ENCODE peak calls at places on chromosomes 7 and 10, in six cellular contexts. One of them, this sample, is unnamed.

GRCh38 chr7:151690597-151690996 is 170.9 kb upstream of the RHEB start:
- DNase-seq in iPS-NIHi11: no peak
- DNase-seq in Daoy: peak
- DNase-seq in DMS153: no peak
- DNase-seq in GM13977: no peak
- DNase-seq in mammary epithelial cell: no peak
- DNase-seq in this sample: no peak

GRCh38 chr10:78263521-78263988 is 229.9 kb downstream of the RPS24 start:
- DNase-seq in Daoy: peak
- DNase-seq in iPS-NIHi11: no peak
- DNase-seq in GM13977: no peak
- DNase-seq in DMS153: no peak
- DNase-seq in mammary epithelial cell: peak
- DNase-seq in this sample: no peak

GRCh38 chr7:136278057-136278456 is 300.9 kb upstream of the MTPN start:
- DNase-seq in Daoy: no peak
- DNase-seq in DMS153: no peak
- DNase-seq in mammary epithelial cell: peak
- DNase-seq in GM13977: no peak
- DNase-seq in iPS-NIHi11: no peak
- DNase-seq in this sample: no peak

GRCh38 chr7:7157177-7157886 is 25.0 kb upstream of the C1GALT1 start:
- DNase-seq in DMS153: no peak
- DNase-seq in Daoy: peak
- DNase-seq in iPS-NIHi11: no peak
- DNase-seq in GM13977: no peak
- DNase-seq in mammary epithelial cell: peak
- DNase-seq in this sample: no peak

GRCh38 chr10:33897255-33897893 is 562.9 kb upstream of the NRP1 start:
- DNase-seq in DMS153: peak
- DNase-seq in GM13977: no peak
- DNase-seq in mammary epithelial cell: peak
- DNase-seq in Daoy: peak
- DNase-seq in iPS-NIHi11: no peak
- DNase-seq in this sample: peak

GRCh38 chr7:13604178-13604577 is 385.3 kb downstream of the ETV1 start:
- DNase-seq in iPS-NIHi11: no peak
- DNase-seq in GM13977: no peak
- DNase-seq in mammary epithelial cell: peak
- DNase-seq in Daoy: no peak
- DNase-seq in DMS153: no peak
- DNase-seq in this sample: no peak

GRCh38 chr10:133361773-133362441 is 4.1 kb upstream of the FUOM start:
- DNase-seq in GM13977: peak
- DNase-seq in iPS-NIHi11: no peak
- DNase-seq in mammary epithelial cell: no peak
- DNase-seq in Daoy: no peak
- DNase-seq in DMS153: no peak
- DNase-seq in this sample: no peak

GRCh38 chr7:5554287-5554785 is 130.7 kb upstream of the TNRC18 start:
- DNase-seq in Daoy: no peak
- DNase-seq in DMS153: no peak
- DNase-seq in mammary epithelial cell: no peak
- DNase-seq in GM13977: no peak
- DNase-seq in iPS-NIHi11: peak
- DNase-seq in this sample: no peak

GRCh38 chr7:103765891-103766290 is 223.6 kb downstream of the RELN start:
- DNase-seq in DMS153: no peak
- DNase-seq in Daoy: no peak
- DNase-seq in mammary epithelial cell: no peak
- DNase-seq in GM13977: no peak
- DNase-seq in iPS-NIHi11: peak
- DNase-seq in this sample: no peak

GRCh38 chr7:43583424-43584199 is 704 bp downstream of the STK17A start:
- DNase-seq in mammary epithelial cell: peak
- DNase-seq in GM13977: peak
- DNase-seq in Daoy: peak
- DNase-seq in iPS-NIHi11: peak
- DNase-seq in DMS153: no peak
- DNase-seq in this sample: no peak

GRCh38 chr7:151598045-151598444 is 78.3 kb upstream of the RHEB start:
- DNase-seq in iPS-NIHi11: no peak
- DNase-seq in Daoy: peak
- DNase-seq in GM13977: no peak
- DNase-seq in mammary epithelial cell: peak
- DNase-seq in DMS153: no peak
- DNase-seq in this sample: peak

This sample was measured in RWPE1.